ENCODE peak calls at places on chromosome 13, in eight cellular contexts. V is Peyer's patch, Z is AG04450, Y is tibial nerve, L is pancreas, D is SK-N-SH, S is breast epithelium, W is small intestine. G is an unnamed sample.

GRCh38 chr13:30165791-30166190 is 141.6 kb downstream of the KATNAL1 start:
- DNase-seq in Y (peak; percentile 35), D (no peak), V (no peak), W (peak; percentile 37), Z (no peak), L (no peak), S (no peak), G (no peak)

GRCh38 chr13:97028441-97029299 is 34.4 kb upstream of the OXGR1 start:
- DNase-seq in W (peak; percentile 63), S (no peak), L (peak; percentile 40), Z (no peak), D (peak; percentile 69), V (peak; percentile 85), Y (peak; percentile 60), G (no peak)

GRCh38 chr13:80499536-80500280 is 158.8 kb upstream of the SPRY2 start:
- DNase-seq in D (no peak), Z (no peak), V (no peak), Y (no peak), W (no peak), S (no peak), L (no peak), G (no peak)

GRCh38 chr13:99386911-99387788 is 80.0 kb upstream of the GPR183 start:
- DNase-seq in W (peak; percentile 46), Z (no peak), S (no peak), Y (no peak), L (no peak), V (peak; percentile 92), D (peak; percentile 58), G (peak; percentile 84)

GRCh38 chr13:29165840-29166239 is 345.7 kb downstream of the MTUS2 start:
- DNase-seq in V (no peak), W (no peak), Z (no peak), S (no peak), D (no peak), L (no peak), Y (no peak), G (no peak)

GRCh38 chr13:94708031-94708571 is 4.2 kb downstream of the SOX21 start:
- DNase-seq in S (no peak), L (no peak), D (peak; percentile 48), Z (no peak), Y (no peak), W (no peak), V (no peak), G (no peak)

GRCh38 chr13:41562083-41562482 is 104.7 kb downstream of the RGCC start:
- DNase-seq in W (no peak), L (no peak), V (no peak), Z (peak; percentile 81), Y (peak; percentile 59), S (no peak), D (no peak), G (peak; percentile 62)

GRCh38 chr13:104106705-104107393 is 1040.6 kb upstream of the SLC10A2 start:
- DNase-seq in S (no peak), W (no peak), V (no peak), Z (no peak), L (no peak), D (no peak), Y (no peak), G (peak; percentile 47)

GRCh38 chr13:29845440-29846056 is 4.9 kb downstream of the UBL3 start:
- DNase-seq in Z (no peak), W (peak; percentile 38), S (no peak), V (no peak), D (no peak), L (no peak), Y (no peak), G (no peak)

GRCh38 chr13:113546571-113547247 is 37.8 kb upstream of the TFDP1 start:
- DNase-seq in L (no peak), D (no peak), S (peak; percentile 47), Y (no peak), Z (no peak), W (no peak), V (peak; percentile 39), G (no peak)

GRCh38 chr13:113123226-113124150 is 889 bp downstream of the F10 start:
- DNase-seq in L (no peak), V (peak; percentile 43), Y (no peak), D (peak; percentile 69), S (peak; percentile 27), W (no peak), Z (no peak), G (peak; percentile 42)

GRCh38 chr13:26919311-26919710 is 158.7 kb upstream of the GPR12 start:
- DNase-seq in Z (no peak), Y (no peak), L (no peak), V (no peak), D (no peak), W (no peak), S (no peak), G (no peak)

GRCh38 chr13:26909515-26909914 is 148.9 kb upstream of the GPR12 start:
- DNase-seq in L (no peak), Y (no peak), D (no peak), W (no peak), V (no peak), Z (no peak), S (no peak), G (no peak)

GRCh38 chr13:26910754-26911465 is 150.3 kb upstream of the GPR12 start:
- DNase-seq in Z (no peak), W (no peak), D (no peak), L (no peak), V (no peak), S (no peak), Y (no peak), G (no peak)

GRCh38 chr13:26914148-26914547 is 153.6 kb upstream of the GPR12 start:
- DNase-seq in V (no peak), Z (no peak), Y (no peak), S (no peak), W (no peak), D (no peak), L (no peak), G (no peak)

DNA sequence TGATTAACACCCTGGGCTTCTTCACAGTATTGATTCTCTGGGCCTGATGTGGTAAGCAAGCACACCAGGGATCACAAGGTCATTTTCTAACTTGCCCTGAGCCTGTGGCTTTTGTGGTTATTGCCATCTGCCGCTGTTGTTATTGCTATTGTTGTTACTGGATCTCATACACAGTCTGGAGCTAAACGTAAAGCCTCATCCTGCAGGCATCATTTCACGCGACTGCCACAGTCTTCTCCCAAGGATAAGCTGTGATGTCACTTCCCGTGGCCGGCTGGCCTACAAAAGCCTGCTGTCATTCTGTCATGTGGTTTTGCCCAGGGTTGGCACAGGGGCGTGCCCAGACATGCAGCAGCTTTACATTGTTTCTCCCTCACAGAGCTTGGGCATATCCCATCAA is 154.0 kb upstream of the GPR12 start:
- DNase-seq in S (no peak), Y (no peak), W (no peak), D (no peak), L (no peak), Z (no peak), V (no peak), G (no peak)
- H3K27ac ChIP-seq in S (no peak overlapping the region), Y (no peak overlapping the region), W (no peak overlapping the region), D (no peak overlapping the region), L (no peak overlapping the region), Z (no peak overlapping the region), V (no peak overlapping the region), G (no peak overlapping the region)

DNA sequence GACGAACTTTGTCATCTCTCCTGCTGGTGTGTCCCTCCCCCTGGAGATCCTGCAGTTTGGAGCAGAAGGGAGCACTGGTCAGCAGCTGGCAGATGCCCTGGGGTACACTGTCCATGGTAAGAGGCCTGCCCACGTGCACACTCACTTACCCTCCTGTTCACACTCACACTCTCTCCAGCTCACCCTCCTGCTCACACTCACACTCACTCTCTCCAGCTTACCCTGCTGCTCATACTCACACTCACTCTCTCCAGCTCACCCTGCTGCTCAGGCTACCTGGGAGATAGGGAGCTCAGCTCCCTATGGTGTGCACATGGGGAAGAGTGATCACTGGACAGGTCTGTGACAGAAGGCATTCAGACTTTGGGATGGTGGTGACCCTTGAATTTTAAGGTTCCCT is 1.7 kb downstream of the SERPINE3 start:
- DNase-seq in W (no peak), Z (no peak), D (no peak), V (no peak), S (no peak), L (no peak), Y (no peak), G (no peak)
- H3K4me3 ChIP-seq in W (no peak overlapping the region), Z (no peak overlapping the region), D (no peak overlapping the region), V (no peak overlapping the region), S (no peak overlapping the region), L (no peak overlapping the region), Y (no peak overlapping the region), G (no peak overlapping the region)

GRCh38 chr13:63139277-63139676 is 1723.6 kb upstream of the PCDH20 start:
- DNase-seq in L (no peak), Y (no peak), S (no peak), D (no peak), V (no peak), Z (no peak), W (no peak), G (no peak)
- H3K27ac ChIP-seq in L (no peak overlapping the region), Y (no peak overlapping the region), S (no peak overlapping the region), D (no peak overlapping the region), V (no peak overlapping the region), Z (no peak overlapping the region), W (no peak overlapping the region), G (no peak overlapping the region)

DNA sequence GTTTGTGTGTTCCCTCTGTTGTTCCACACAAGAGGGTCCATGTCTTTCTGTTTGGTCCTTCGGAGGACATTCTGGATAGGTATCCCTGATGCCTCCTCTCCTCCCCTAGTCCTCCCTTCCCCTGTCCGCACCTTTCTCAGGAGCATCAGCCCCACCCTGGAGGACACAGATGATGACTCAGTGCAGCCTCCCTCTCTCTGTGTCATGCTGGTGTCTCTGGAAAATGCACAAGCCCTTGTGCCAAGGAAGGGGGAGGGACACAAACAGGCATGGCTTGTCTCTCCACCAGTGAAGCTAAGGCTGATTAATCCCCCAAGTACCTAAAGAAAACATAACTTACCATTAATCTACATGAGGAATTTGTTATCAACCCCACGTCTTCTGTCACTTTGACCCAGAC is 16.2 kb upstream of the TNFRSF19 start:
- DNase-seq in S (no peak), V (no peak), W (no peak), D (no peak), L (no peak), Z (no peak), Y (no peak), G (no peak)
- H3K4me3 ChIP-seq in S (no peak overlapping the region), V (no peak overlapping the region), W (no peak overlapping the region), D (no peak overlapping the region), L (no peak overlapping the region), Z (no peak overlapping the region), Y (no peak overlapping the region), G (no peak overlapping the region)

GRCh38 chr13:55000844-55001243 is 1972.2 kb downstream of the OLFM4 start:
- DNase-seq in Z (no peak), S (no peak), L (no peak), W (no peak), Y (no peak), V (no peak), D (no peak), G (no peak)

GRCh38 chr13:55000043-55000442 is 1971.4 kb downstream of the OLFM4 start:
- DNase-seq in D (no peak), L (no peak), S (no peak), Z (no peak), Y (no peak), V (no peak), W (no peak), G (no peak)

GRCh38 chr13:55007681-55008080 is 1979.1 kb downstream of the OLFM4 start:
- DNase-seq in S (no peak), Y (no peak), Z (no peak), V (no peak), D (no peak), W (no peak), L (no peak), G (no peak)

GRCh38 chr13:55001881-55002280 is 1973.3 kb downstream of the OLFM4 start:
- DNase-seq in D (no peak), Z (no peak), W (no peak), Y (no peak), L (no peak), S (no peak), V (no peak), G (no peak)
- H3K27ac ChIP-seq in D (no peak overlapping the region), Z (no peak overlapping the region), W (no peak overlapping the region), Y (no peak overlapping the region), L (no peak overlapping the region), S (no peak overlapping the region), V (no peak overlapping the region), G (no peak overlapping the region)

G was measured in SJSA1.